ENCODE peak calls at places on chromosomes 7 and 10, in nine cellular contexts. T is CD8-positive, alpha-beta T cell; F is adipocyte; W is neural progenitor cell; G is heart left ventricle; O is iPS DF 6.9; V is MM.1S; U is IMR-90; B is aorta. N is an unnamed sample. For H3K4me1, the result is how much of the 10 kb centered on the place peaks cover.

GRCh38 chr7:148747274-148747673 is 48.6 kb downstream of the CUL1 start:
- DNase-seq in G (no peak), T (no peak), F (no peak), O (peak), U (no peak), V (peak), B (no peak), W (peak), N (peak)

GRCh38 chr10:129020621-129021020 is 446.4 kb upstream of the MGMT start:
- DNase-seq in G (no peak), V (no peak), B (no peak), U (no peak), T (no peak), W (no peak), O (no peak), F (no peak), N (no peak)

GRCh38 chr7:35714862-35715261 is 19.9 kb upstream of the HERPUD2 start:
- DNase-seq in U (no peak), F (no peak), O (no peak), V (no peak), B (no peak), G (no peak), T (no peak), W (no peak), N (no peak)

GRCh38 chr7:99013266-99014112 is 130.4 kb downstream of the SMURF1 start:
- DNase-seq in F (no peak), O (no peak), V (no peak), B (peak), W (no peak), U (no peak), T (no peak), G (no peak), N (no peak)

GRCh38 chr7:27113991-27114866 is 11.7 kb upstream of the HOXA2 start:
- DNase-seq in F (no peak), B (peak), T (no peak), G (no peak), V (no peak), O (no peak), U (peak), W (no peak), N (no peak)

GRCh38 chr7:44275829-44276570 is 49.4 kb downstream of the CAMK2B start:
- DNase-seq in B (peak), O (peak), U (no peak), G (peak), T (no peak), W (peak), V (no peak), F (no peak), N (peak)

GRCh38 chr7:17617857-17618651 is 319.6 kb downstream of the AHR start:
- DNase-seq in W (no peak), T (no peak), B (no peak), V (no peak), G (no peak), F (no peak), U (no peak), O (no peak), N (no peak)

GRCh38 chr7:22559829-22560489 is 60.0 kb upstream of the STEAP1B start:
- DNase-seq in G (peak), V (peak), F (peak), W (peak), T (peak), B (peak), O (peak), U (peak), N (peak)

GRCh38 chr7:37916673-37917660 is at the start of gene SFRP4:
- DNase-seq in B (peak), T (no peak), F (peak), O (no peak), U (peak), V (peak), G (peak), W (peak), N (peak)

GRCh38 chr10:123301077-123301875 is 147.1 kb downstream of the BUB3 start:
- DNase-seq in F (peak), V (no peak), O (no peak), W (peak), B (no peak), T (no peak), U (no peak), G (peak), N (no peak)

GRCh38 chr10:117804470-117805011 is 242.2 kb downstream of the RAB11FIP2 start:
- DNase-seq in F (no peak), V (no peak), O (no peak), U (no peak), G (no peak), T (no peak), B (no peak), W (peak), N (no peak)

GRCh38 chr7:120421151-120421651 is 148.2 kb downstream of the KCND2 start:
- DNase-seq in U (no peak), B (no peak), F (no peak), G (no peak), T (no peak), W (no peak), O (no peak), V (peak), N (no peak)

GRCh38 chr7:116672596-116673503 is 854 bp downstream of the MET start:
- DNase-seq in U (peak), T (no peak), V (no peak), F (peak), O (no peak), B (no peak), G (no peak), W (peak), N (no peak)

GRCh38 chr10:48251525-48252353 is 22.8 kb downstream of the FRMPD2 start:
- DNase-seq in T (no peak), G (no peak), W (no peak), V (no peak), F (no peak), O (no peak), B (no peak), U (no peak), N (no peak)

GRCh38 chr7:5643280-5643679 is 138.2 kb downstream of the RNF216 start:
- DNase-seq in B (no peak), G (peak), U (no peak), W (no peak), O (no peak), F (no peak), T (peak), V (peak), N (no peak)

GRCh38 chr7:46432666-46433065 is 511.6 kb upstream of the IGFBP3 start:
- DNase-seq in F (peak), T (no peak), O (no peak), B (no peak), U (peak), G (no peak), V (no peak), W (no peak), N (no peak)

GRCh38 chr10:91034494-91035157 is 113.7 kb upstream of the ANKRD1 start:
- DNase-seq in W (peak), B (peak), T (no peak), F (peak), U (peak), O (no peak), V (no peak), G (peak), N (no peak)

GRCh38 chr7:77528368-77528767 is 8.7 kb upstream of the PTPN12 start:
- DNase-seq in F (no peak), U (no peak), O (no peak), W (no peak), G (no peak), B (no peak), V (no peak), T (no peak), N (no peak)

GRCh38 chr7:134784251-134785049 is 5.0 kb downstream of the CALD1 start:
- DNase-seq in T (no peak), F (no peak), G (no peak), V (no peak), B (no peak), W (peak), O (no peak), U (no peak), N (no peak)

GRCh38 chr10:76973515-76974289 is 663.9 kb downstream of the KCNMA1 start:
- DNase-seq in F (peak), O (no peak), W (no peak), G (no peak), B (no peak), T (no peak), V (no peak), U (peak), N (no peak)

GRCh38 chr10:122441961-122442360 is 12.5 kb upstream of the ARMS2 start:
- DNase-seq in T (no peak), F (peak), V (no peak), W (no peak), B (no peak), U (peak), G (no peak), O (no peak), N (no peak)

GRCh38 chr7:16668049-16668858 is 22.3 kb downstream of the BZW2 start:
- DNase-seq in U (peak), O (no peak), B (peak), W (no peak), T (no peak), G (peak), F (peak), V (no peak), N (no peak)

GRCh38 chr7:610531-611280 is 91.1 kb upstream of the PDGFA start:
- DNase-seq in W (no peak), V (no peak), G (no peak), O (no peak), B (peak), T (peak), U (peak), F (peak), N (no peak)

GRCh38 chr7:142690554-142691182 is 58.6 kb upstream of the PRSS1 start:
- DNase-seq in V (no peak), O (no peak), U (no peak), W (no peak), B (no peak), F (no peak), G (no peak), T (no peak), N (no peak)

GRCh38 chr7:20598479-20599419 is 16.7 kb upstream of the ABCB5 start:
- DNase-seq in U (peak), T (no peak), O (peak), F (peak), G (no peak), V (peak), B (no peak), W (peak), N (peak)

GRCh38 chr10:130195746-130196294 is 59.6 kb downstream of the GLRX3 start:
- DNase-seq in F (no peak), U (no peak), B (no peak), V (no peak), T (no peak), G (no peak), W (no peak), O (no peak), N (no peak)

GRCh38 chr10:133419211-133419950 is 5.0 kb downstream of the SPRN start:
- DNase-seq in O (no peak), B (no peak), G (no peak), W (no peak), T (no peak), F (no peak), U (no peak), V (no peak), N (no peak)

GRCh38 chr10:116444527-116445142 is 17.0 kb downstream of the PNLIPRP3 start:
- DNase-seq in F (peak), U (peak), O (peak), G (no peak), B (no peak), W (peak), V (peak), T (no peak), N (peak)

GRCh38 chr7:5396542-5396941 is 27.1 kb downstream of the TNRC18 start:
- DNase-seq in W (no peak), O (no peak), B (no peak), G (no peak), U (no peak), T (peak), V (peak), F (no peak), N (no peak)

GRCh38 chr7:155877167-155877566 is 64.9 kb upstream of the SHH start:
- DNase-seq in V (no peak), G (no peak), O (no peak), U (no peak), F (no peak), W (no peak), B (no peak), T (no peak), N (no peak)

GRCh38 chr10:28663576-28664368 is 13.5 kb upstream of the BAMBI start:
- DNase-seq in V (peak), U (peak), B (peak), F (peak), O (no peak), G (peak), W (peak), T (peak), N (peak)

GRCh38 chr7:2083362-2083761 is 149.4 kb downstream of the MAD1L1 start:
- DNase-seq in O (no peak), V (no peak), U (no peak), W (no peak), G (no peak), F (no peak), B (no peak), T (no peak), N (no peak)

GRCh38 chr10:126508535-126509040 is 120.3 kb upstream of the ADAM12 start:
- DNase-seq in O (no peak), V (no peak), B (no peak), W (peak), G (no peak), T (no peak), F (no peak), U (no peak), N (no peak)

GRCh38 chr10:45454262-45454661 is 80.2 kb downstream of the ALOX5 start:
- DNase-seq in G (no peak), F (no peak), O (no peak), W (no peak), U (no peak), V (no peak), B (no peak), T (no peak), N (no peak)

GRCh38 chr7:94182066-94182465 is 177.9 kb upstream of the BET1 start:
- DNase-seq in G (no peak), O (no peak), B (no peak), W (no peak), T (no peak), F (peak), V (no peak), U (peak), N (no peak)

GRCh38 chr10:17747883-17748550 is 4.0 kb upstream of the TMEM236 start:
- DNase-seq in F (peak), W (no peak), U (peak), T (no peak), G (no peak), V (no peak), B (no peak), O (no peak), N (no peak)

GRCh38 chr7:140745654-140746053 is 49.1 kb downstream of the NDUFB2 start:
- DNase-seq in B (no peak), U (no peak), G (no peak), V (no peak), F (no peak), O (no peak), W (no peak), T (no peak), N (no peak)

GRCh38 chr10:87826653-87827052 is 8.6 kb upstream of the ATAD1 start:
- DNase-seq in F (no peak), B (no peak), U (no peak), G (no peak), W (no peak), V (no peak), T (no peak), O (no peak), N (no peak)

GRCh38 chr10:91798736-91799579 is 732 bp downstream of the TNKS2 start:
- DNase-seq in V (peak), G (no peak), T (peak), U (peak), W (peak), B (no peak), O (no peak), F (peak), N (no peak)

DNA sequence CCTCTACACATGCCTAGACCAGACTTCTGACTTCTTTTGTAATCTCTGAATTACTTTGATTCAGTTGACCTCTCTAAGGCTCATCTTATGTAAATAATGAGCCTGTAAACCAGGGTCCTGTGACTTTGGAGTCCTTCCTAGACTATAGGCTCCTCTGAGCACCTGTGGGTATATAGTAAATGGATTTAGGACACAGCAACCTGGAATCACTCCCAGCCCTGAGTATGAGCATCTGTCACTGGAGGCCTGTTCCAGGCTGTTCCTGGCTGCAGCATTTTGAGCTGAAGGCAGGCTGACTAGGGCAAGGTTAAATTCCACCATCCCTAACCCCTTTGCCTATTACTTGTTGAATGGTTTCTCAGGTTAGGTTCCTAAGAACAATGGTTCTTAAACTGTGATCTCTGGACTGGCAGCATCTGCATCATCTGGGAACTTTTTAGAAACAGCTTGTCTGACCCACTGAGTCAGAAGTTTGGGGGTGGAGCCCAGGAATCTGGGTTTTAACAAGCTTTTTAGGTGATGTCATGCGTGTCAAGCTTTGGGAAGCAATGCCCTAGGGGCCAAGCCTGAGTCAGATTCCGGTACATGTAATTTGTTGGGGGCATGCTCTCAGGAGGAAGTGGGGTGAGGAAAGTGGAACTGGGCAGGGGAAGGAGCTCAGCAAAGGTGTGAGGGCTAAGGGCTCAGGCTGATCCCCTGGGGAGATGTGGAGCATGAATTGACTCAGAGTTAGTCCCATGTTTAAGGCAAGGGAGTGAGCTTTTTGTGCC is 28.2 kb downstream of the MINDY4 start:
- DNase-seq in B (peak), F (peak), U (peak), O (no peak), G (peak), W (no peak), T (no peak), V (no peak), N (no peak)
- H3K4me1 ChIP-seq in B (under half), F (under half), U (under half), O (under half), G (under half), W (under half), T (under half), V (under half), N (under half)

GRCh38 chr7:101950450-101951119 is 133.2 kb downstream of the CUX1 start:
- DNase-seq in B (no peak), T (no peak), F (peak), G (no peak), W (peak), U (peak), O (no peak), V (no peak), N (no peak)

GRCh38 chr7:101945034-101945758 is 127.8 kb downstream of the CUX1 start:
- DNase-seq in F (no peak), U (no peak), B (no peak), T (no peak), G (peak), O (no peak), V (no peak), W (no peak), N (no peak)

GRCh38 chr7:101951757-101952156 is 134.3 kb downstream of the CUX1 start:
- DNase-seq in O (no peak), F (no peak), W (no peak), G (no peak), U (no peak), V (no peak), B (no peak), T (no peak), N (no peak)

GRCh38 chr7:101947899-101948298 is 130.5 kb downstream of the CUX1 start:
- DNase-seq in B (peak), T (no peak), G (peak), V (no peak), F (no peak), O (no peak), U (no peak), W (no peak), N (no peak)

GRCh38 chr7:101948650-101949049 is 131.2 kb downstream of the CUX1 start:
- DNase-seq in F (no peak), V (no peak), G (no peak), B (no peak), W (no peak), U (no peak), T (no peak), O (no peak), N (no peak)
- H3K4me1 ChIP-seq in F (under half), V (under half), G (under half), B (under half), W (under half), U (under half), T (under half), O (under half), N (under half)

GRCh38 chr7:151519765-151520418 is at the start of gene RHEB:
- DNase-seq in G (peak), T (peak), O (peak), B (peak), W (peak), V (peak), U (peak), F (peak), N (peak)

GRCh38 chr7:151517601-151518104 is 2.0 kb downstream of the RHEB start:
- DNase-seq in B (no peak), O (no peak), U (no peak), V (no peak), G (no peak), F (peak), T (no peak), W (no peak), N (no peak)

GRCh38 chr7:151520419-151521229 is 929 bp upstream of the RHEB start:
- DNase-seq in V (no peak), W (no peak), U (no peak), O (no peak), T (peak), F (no peak), G (peak), B (peak), N (no peak)

GRCh38 chr7:151518781-151519044 is 982 bp downstream of the RHEB start:
- DNase-seq in T (no peak), B (no peak), O (no peak), F (peak), V (peak), U (no peak), G (no peak), W (peak), N (peak)

GRCh38 chr7:151518105-151518780 is 1.5 kb downstream of the RHEB start:
- DNase-seq in B (peak), W (peak), V (peak), U (peak), F (peak), O (no peak), T (peak), G (peak), N (peak)
- H3K4me1 ChIP-seq in B (under half), W (under half), V (under half), U (under half), F (under half), O (under half), T (under half), G (under half), N (under half)

GRCh38 chr7:30472081-30472770 is 6.4 kb downstream of the NOD1 start:
- DNase-seq in W (no peak), B (no peak), U (no peak), V (no peak), G (no peak), T (no peak), F (no peak), O (no peak), N (no peak)

GRCh38 chr7:30473903-30474302 is 4.7 kb downstream of the NOD1 start:
- DNase-seq in T (no peak), W (no peak), V (no peak), G (no peak), B (no peak), O (no peak), F (no peak), U (no peak), N (no peak)

GRCh38 chr7:30474485-30474884 is 4.1 kb downstream of the NOD1 start:
- DNase-seq in F (no peak), B (no peak), V (no peak), W (no peak), O (no peak), U (no peak), T (no peak), G (no peak), N (no peak)

GRCh38 chr7:30472771-30473392 is 5.7 kb downstream of the NOD1 start:
- DNase-seq in U (peak), V (no peak), T (no peak), W (no peak), G (no peak), F (peak), O (no peak), B (no peak), N (no peak)

GRCh38 chr7:30473393-30473775 is 5.2 kb downstream of the NOD1 start:
- DNase-seq in O (no peak), V (no peak), W (no peak), G (no peak), B (no peak), F (no peak), U (no peak), T (no peak), N (no peak)
- H3K4me1 ChIP-seq in O (under half), V (under half), W (under half), G (half or more), B (under half), F (half or more), U (under half), T (under half), N (under half)